ENCODE peak calls at places on chromosomes 7 and 10, in seven cellular contexts. P is SK-N-SH, T is GM12891, V is HepG2, X is K562, M is H1, L is GM12878. D is an unnamed sample.

GRCh38 chr10:109205929-109206585 is 717.3 kb downstream of the XPNPEP1 start:
- DNase-seq in P (no peak), T (no peak), V (no peak), X (no peak), M (no peak), L (no peak), D (no peak)

GRCh38 chr7:150401861-150402631 is 22.9 kb downstream of the ZNF775 start:
- DNase-seq in P (no peak), T (no peak), V (no peak), X (no peak), M (no peak), L (no peak), D (no peak)

GRCh38 chr10:90849956-90850749 is 7.7 kb downstream of the HTR7 start:
- DNase-seq in P (no peak), T (no peak), V (no peak), X (no peak), M (no peak), L (no peak), D (no peak)

GRCh38 chr7:29511337-29511736 is 52.3 kb upstream of the PRR15 start:
- DNase-seq in P (no peak), T (no peak), V (no peak), X (no peak), M (no peak), L (no peak), D (no peak)

GRCh38 chr7:23712368-23713284 is 2.6 kb downstream of the STK31 start:
- DNase-seq in P (peak; percentile 79), T (peak; percentile 15), V (peak; percentile 51), X (peak; percentile 60), M (no peak), L (peak; percentile 3), D (no peak)

GRCh38 chr7:100509213-100509612 is 25.5 kb downstream of the NYAP1 start:
- DNase-seq in P (no peak), T (no peak), V (no peak), X (no peak), M (no peak), L (no peak), D (no peak)

GRCh38 chr10:97081621-97082235 is 104.0 kb downstream of the SLIT1 start:
- DNase-seq in P (no peak), T (peak; percentile 67), V (peak; percentile 30), X (peak; percentile 69), M (peak; percentile 90), L (no peak), D (peak; percentile 57)

GRCh38 chr7:105309235-105310156 is 79.2 kb downstream of the SRPK2 start:
- DNase-seq in P (no peak), T (no peak), V (no peak), X (peak; percentile 65), M (no peak), L (no peak), D (no peak)

GRCh38 chr10:63825111-63825510 is 303.9 kb downstream of the REEP3 start:
- DNase-seq in P (no peak), T (no peak), V (no peak), X (no peak), M (no peak), L (no peak), D (no peak)

GRCh38 chr7:74417419-74417971 is 36.2 kb upstream of the GTF2IRD1 start:
- DNase-seq in P (peak; percentile 97), T (peak; percentile 89), V (peak; percentile 56), X (peak; percentile 92), M (peak; percentile 89), L (no peak), D (peak; percentile 87)

GRCh38 chr10:16809074-16809718 is 8.0 kb downstream of the RSU1 start:
- DNase-seq in P (peak; percentile 54), T (peak; percentile 23), V (peak; percentile 29), X (peak; percentile 58), M (peak; percentile 74), L (no peak), D (peak; percentile 23)

GRCh38 chr7:326845-327304 is 36.9 kb downstream of the FOXL3 start:
- DNase-seq in P (no peak), T (no peak), V (peak; percentile 79), X (no peak), M (no peak), L (no peak), D (no peak)

GRCh38 chr7:47404005-47404404 is 177.9 kb downstream of the TNS3 start:
- DNase-seq in P (no peak), T (no peak), V (no peak), X (no peak), M (no peak), L (no peak), D (no peak)

GRCh38 chr10:27857616-27858015 is 112.0 kb upstream of the MKX start:
- DNase-seq in P (no peak), T (no peak), V (no peak), X (no peak), M (no peak), L (no peak), D (no peak)

GRCh38 chr10:48981310-48981907 is 41.8 kb upstream of the LRRC18 start:
- DNase-seq in P (peak; percentile 85), T (peak; percentile 51), V (peak; percentile 24), X (peak; percentile 84), M (peak; percentile 88), L (no peak), D (peak; percentile 42)

GRCh38 chr7:38908759-38909335 is at the start of gene VPS41:
- DNase-seq in P (peak; percentile 87), T (peak; percentile 60), V (peak; percentile 76), X (peak; percentile 81), M (peak; percentile 80), L (peak; percentile 51), D (peak; percentile 70)

GRCh38 chr7:149884541-149884940 is 10.8 kb downstream of the ATP6V0E2 start:
- DNase-seq in P (no peak), T (no peak), V (no peak), X (no peak), M (no peak), L (no peak), D (no peak)

GRCh38 chr7:5234852-5235831 is 45.1 kb downstream of the WIPI2 start:
- DNase-seq in P (no peak), T (no peak), V (no peak), X (no peak), M (no peak), L (peak; percentile 74), D (no peak)

GRCh38 chr10:110392121-110392859 is 87.6 kb upstream of the SMNDC1 start:
- DNase-seq in P (no peak), T (no peak), V (no peak), X (no peak), M (no peak), L (no peak), D (no peak)

GRCh38 chr7:100867040-100867795 is at the start of gene TRIP6:
- DNase-seq in P (peak; percentile 59), T (peak; percentile 82), V (no peak), X (peak; percentile 99), M (peak; percentile 97), L (no peak), D (peak; percentile 79)

GRCh38 chr10:97718659-97719142 is 5.2 kb downstream of the MARVELD1 start:
- DNase-seq in P (peak; percentile 49), T (no peak), V (peak; percentile 61), X (no peak), M (no peak), L (no peak), D (no peak)

GRCh38 chr7:150335101-150335773 is 6.2 kb downstream of the RARRES2 start:
- DNase-seq in P (no peak), T (no peak), V (no peak), X (no peak), M (no peak), L (no peak), D (no peak)

GRCh38 chr7:91046322-91047088 is 217.7 kb upstream of the FZD1 start:
- DNase-seq in P (no peak), T (no peak), V (no peak), X (no peak), M (no peak), L (no peak), D (no peak)

GRCh38 chr10:11608159-11608966 is 3.1 kb downstream of the USP6NL start:
- DNase-seq in P (no peak), T (no peak), V (no peak), X (peak; percentile 41), M (no peak), L (peak; percentile 55), D (no peak)
- TF ChIP-seq TAF1 in P (no peak), T (no peak), V (no peak), X (no peak), M (no peak), L (no peak), D (no peak)

GRCh38 chr7:33673029-33673700 is 232.2 kb upstream of the BMPER start:
- DNase-seq in P (no peak), T (no peak), V (no peak), X (no peak), M (no peak), L (no peak), D (no peak)
- TF ChIP-seq TAF1 in P (no peak), T (no peak), V (no peak), X (no peak), M (no peak), L (no peak), D (no peak)

GRCh38 chr7:2634265-2635145 is 2.7 kb downstream of the TTYH3 start:
- DNase-seq in P (no peak), T (no peak), V (no peak), X (no peak), M (no peak), L (no peak), D (no peak)
- TF ChIP-seq TAF1 in P (no peak), T (no peak), V (no peak), X (no peak), M (no peak), L (no peak), D (no peak)

DNA sequence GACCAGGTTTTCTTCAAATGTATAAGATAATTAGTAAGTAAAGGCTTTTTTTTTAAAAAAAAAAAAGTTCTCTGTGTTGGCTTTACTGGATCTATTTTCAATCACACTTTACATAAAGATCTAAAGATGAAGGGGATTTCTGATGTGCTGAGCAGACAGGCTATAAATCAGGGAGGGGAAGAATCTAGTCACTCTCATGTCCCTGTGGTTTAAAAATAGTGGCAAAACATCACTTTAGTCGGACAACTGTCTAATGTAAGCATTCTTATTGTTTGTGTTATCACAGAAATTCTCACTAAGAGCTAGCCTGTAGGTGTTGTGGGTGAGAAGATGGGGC is 132.7 kb downstream of the ICA1 start:
- DNase-seq in P (no peak), T (no peak), V (no peak), X (no peak), M (no peak), L (no peak), D (no peak)
- TF ChIP-seq TAF1 in P (no peak), T (no peak), V (no peak), X (no peak), M (no peak), L (no peak), D (no peak)

D was measured in GM12892.